ENCODE peak calls at places on chromosomes 13 and 19, in five cellular contexts. J, T, X, H and K are unnamed samples.

GRCh38 chr19:8081569-8082550 is 29.3 kb downstream of the CCL25 start:
- DNase-seq in J (no peak), T (no peak), X (no peak), H (no peak), K (no peak)

GRCh38 chr13:26255717-26256277 is 1.9 kb downstream of the CDK8 start:
- DNase-seq in J (peak; percentile 20), T (no peak), X (no peak), H (peak; percentile 4), K (no peak)

GRCh38 chr13:49821216-49821820 is 28.8 kb upstream of the KPNA3 start:
- DNase-seq in J (no peak), T (no peak), X (no peak), H (no peak), K (no peak)

GRCh38 chr19:41657157-41657556 is 30.3 kb upstream of the CEACAM4 start:
- DNase-seq in J (no peak), T (no peak), X (peak; percentile 53), H (no peak), K (no peak)

GRCh38 chr19:42360787-42361544 is 29.1 kb downstream of the CNFN start:
- DNase-seq in J (no peak), T (no peak), X (no peak), H (no peak), K (no peak)

GRCh38 chr13:23583491-23583890 is 13.3 kb downstream of the TNFRSF19 start:
- DNase-seq in J (no peak), T (no peak), X (no peak), H (no peak), K (no peak)

GRCh38 chr13:26457212-26457611 is 100.3 kb upstream of the WASF3 start:
- DNase-seq in J (no peak), T (no peak), X (no peak), H (no peak), K (peak; percentile 29)

GRCh38 chr13:77892491-77892890 is 26.1 kb downstream of the EDNRB start:
- DNase-seq in J (no peak), T (no peak), X (no peak), H (no peak), K (no peak)

GRCh38 chr19:50478901-50479715 is 2.5 kb upstream of the GARIN5A start:
- DNase-seq in J (peak; percentile 81), T (no peak), X (peak; percentile 63), H (peak; percentile 44), K (no peak)

GRCh38 chr13:26914624-26915023 is 154.0 kb upstream of the GPR12 start:
- DNase-seq in J (no peak), T (no peak), X (no peak), H (no peak), K (no peak)

GRCh38 chr13:29593605-29594297 is 1.7 kb downstream of the SLC7A1 start:
- DNase-seq in J (no peak), T (no peak), X (no peak), H (no peak), K (no peak)
- H3K27ac ChIP-seq in J (peak overlapping the region; percentile 77), T (peak overlapping the region; percentile 86), X (no peak overlapping the region), H (no peak overlapping the region), K (no peak overlapping the region)

DNA sequence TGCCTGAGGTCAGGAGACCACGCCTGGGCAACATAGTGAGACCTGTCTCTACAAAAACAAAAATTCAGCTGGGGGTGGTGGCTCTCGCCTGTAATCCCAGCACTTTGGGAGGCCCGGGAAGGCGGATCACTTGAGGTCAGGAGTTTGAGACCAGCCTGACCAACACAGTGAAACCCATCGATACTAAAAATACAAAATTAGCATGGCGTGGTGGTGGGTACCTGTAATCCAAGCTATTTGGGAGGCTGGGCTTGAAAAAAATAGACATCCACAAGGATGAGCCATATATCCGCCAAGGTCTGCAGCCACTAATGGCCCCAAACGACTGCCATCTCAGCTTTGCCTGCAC is 3.1 kb downstream of the RPS16 start:
- DNase-seq in J (no peak), T (no peak), X (no peak), H (no peak), K (no peak)
- H3K4me1 ChIP-seq in J (peaks cover 76% of the 10 kb centered on the region), T (no peaks in the 10 kb centered on the region), X (peaks cover 49% of the 10 kb centered on the region), H (peaks cover 22% of the 10 kb centered on the region), K (peaks cover 19% of the 10 kb centered on the region)

GRCh38 chr13:66312312-66313087 is 917.6 kb downstream of the PCDH9 start:
- DNase-seq in J (peak; percentile 6), T (no peak), X (no peak), H (peak; percentile 80), K (peak; percentile 0)

DNA sequence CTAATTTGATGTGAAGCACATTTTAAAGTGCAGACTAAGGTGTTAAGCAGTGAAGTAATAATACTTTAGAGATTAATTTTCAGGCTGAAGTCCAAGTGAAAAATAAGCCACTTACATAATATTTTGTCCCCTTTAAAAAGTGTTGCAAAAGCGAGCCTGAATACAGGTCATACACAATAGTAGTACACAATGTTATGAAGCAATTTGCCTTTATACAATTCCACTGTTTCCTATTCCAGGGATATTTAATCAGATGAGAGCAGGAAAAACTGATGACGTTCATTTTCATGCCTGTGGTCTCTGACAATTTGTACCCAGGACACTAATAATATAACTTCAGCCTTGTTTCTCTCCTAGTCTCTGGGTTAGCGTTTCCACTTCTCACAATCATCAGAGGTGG is 916.7 kb downstream of the PCDH9 start:
- DNase-seq in J (no peak), T (no peak), X (no peak), H (no peak), K (no peak)
- H3K27ac ChIP-seq in J (no peak overlapping the region), T (no peak overlapping the region), X (no peak overlapping the region), H (no peak overlapping the region), K (no peak overlapping the region)

GRCh38 chr19:47742636-47743035 is 2.7 kb upstream of the NOP53 start:
- DNase-seq in J (no peak), T (no peak), X (no peak), H (no peak), K (no peak)
- H3K4me1 ChIP-seq in J (peaks cover 43% of the 10 kb centered on the region), T (no peaks in the 10 kb centered on the region), X (peaks cover 35% of the 10 kb centered on the region), H (peaks cover 11% of the 10 kb centered on the region), K (no peaks in the 10 kb centered on the region)

GRCh38 chr13:97342936-97343335 is 91.0 kb upstream of the RAP2A start:
- DNase-seq in J (no peak), T (no peak), X (no peak), H (no peak), K (peak; percentile 47)
- H3K27ac ChIP-seq in J (no peak overlapping the region), T (no peak overlapping the region), X (no peak overlapping the region), H (peak overlapping the region; percentile 12), K (no peak overlapping the region)

GRCh38 chr13:113852536-113853517 is 11.0 kb downstream of the GAS6 start:
- DNase-seq in J (no peak), T (peak; percentile 54), X (no peak), H (no peak), K (peak; percentile 63)
- H3K4me1 ChIP-seq in J (peaks cover 43% of the 10 kb centered on the region), T (no peaks in the 10 kb centered on the region), X (peaks cover 51% of the 10 kb centered on the region), H (peaks cover 59% of the 10 kb centered on the region), K (peaks cover 20% of the 10 kb centered on the region)

GRCh38 chr13:98504029-98504351 is 72.9 kb downstream of the STK24 start:
- DNase-seq in J (no peak), T (no peak), X (no peak), H (no peak), K (no peak)
- H3K27ac ChIP-seq in J (peak overlapping the region; percentile 45), T (peak overlapping the region; percentile 70), X (peak overlapping the region; percentile 0), H (peak overlapping the region; percentile 89), K (no peak overlapping the region)

GRCh38 chr19:23474761-23475160 is 79.5 kb upstream of the ZNF91 start:
- DNase-seq in J (no peak), T (no peak), X (no peak), H (no peak), K (no peak)

GRCh38 chr19:23470873-23471555 is 75.7 kb upstream of the ZNF91 start:
- DNase-seq in J (no peak), T (no peak), X (no peak), H (no peak), K (no peak)

GRCh38 chr19:23481043-23481442 is 85.8 kb upstream of the ZNF91 start:
- DNase-seq in J (no peak), T (no peak), X (no peak), H (no peak), K (no peak)

GRCh38 chr19:23474172-23474571 is 78.9 kb upstream of the ZNF91 start:
- DNase-seq in J (no peak), T (no peak), X (no peak), H (no peak), K (no peak)

GRCh38 chr19:23475477-23475876 is 80.2 kb upstream of the ZNF91 start:
- DNase-seq in J (no peak), T (no peak), X (no peak), H (no peak), K (no peak)
- H3K4me1 ChIP-seq in J (no peaks in the 10 kb centered on the region), T (no peaks in the 10 kb centered on the region), X (no peaks in the 10 kb centered on the region), H (no peaks in the 10 kb centered on the region), K (no peaks in the 10 kb centered on the region)

GRCh38 chr19:48955308-48955958 is 758 bp downstream of the BAX start:
- DNase-seq in J (no peak), T (no peak), X (no peak), H (no peak), K (no peak)
- H3K27ac ChIP-seq in J (peak overlapping the region; percentile 82), T (peak overlapping the region; percentile 94), X (peak overlapping the region; percentile 92), H (peak overlapping the region; percentile 97), K (peak overlapping the region; percentile 35)